ENCODE peak calls at places on chromosomes 7 and 10, in five cellular contexts. R is H1, X is HepG2, B is HCT116, I is SK-N-SH. Z is an unnamed sample.

GRCh38 chr10:132110713-132111112 is 45.0 kb downstream of the JAKMIP3 start:
- DNase-seq in R (no peak), X (no peak), B (no peak), I (no peak), Z (no peak)

GRCh38 chr10:24722676-24723385 is 856 bp downstream of the ARHGAP21 start:
- DNase-seq in R (peak; percentile 72), X (peak; percentile 41), B (no peak), I (peak; percentile 84), Z (peak; percentile 19)

GRCh38 chr10:13658864-13659685 is 72.3 kb downstream of the PRPF18 start:
- DNase-seq in R (no peak), X (no peak), B (no peak), I (no peak), Z (no peak)

GRCh38 chr7:127527561-127527960 is 57.8 kb downstream of the GCC1 start:
- DNase-seq in R (no peak), X (no peak), B (no peak), I (no peak), Z (no peak)

GRCh38 chr7:73504920-73505319 is 17.2 kb downstream of the BAZ1B start:
- DNase-seq in R (no peak), X (no peak), B (no peak), I (no peak), Z (no peak)

GRCh38 chr10:102752934-102753664 is 9.4 kb downstream of the WBP1L start:
- DNase-seq in R (no peak), X (peak; percentile 63), B (no peak), I (peak; percentile 49), Z (no peak)

GRCh38 chr10:89563861-89564478 is 28.6 kb upstream of the SLC16A12 start:
- DNase-seq in R (no peak), X (peak; percentile 32), B (peak; percentile 47), I (peak; percentile 54), Z (peak; percentile 71)

GRCh38 chr7:4709187-4709586 is 27.1 kb downstream of the FOXK1 start:
- DNase-seq in R (peak; percentile 50), X (no peak), B (no peak), I (peak; percentile 25), Z (no peak)

GRCh38 chr10:122375761-122376160 is 1.3 kb downstream of the PLEKHA1 start:
- DNase-seq in R (no peak), X (no peak), B (no peak), I (no peak), Z (no peak)

GRCh38 chr10:12299222-12299973 is 49.9 kb upstream of the CAMK1D start:
- DNase-seq in R (no peak), X (no peak), B (no peak), I (no peak), Z (no peak)

GRCh38 chr10:95267261-95267660 is 23.5 kb downstream of the PDLIM1 start:
- DNase-seq in R (no peak), X (no peak), B (no peak), I (no peak), Z (no peak)

GRCh38 chr7:74023037-74023436 is 4.9 kb upstream of the ELN start:
- DNase-seq in R (no peak), X (peak; percentile 15), B (no peak), I (peak; percentile 83), Z (peak; percentile 44)

GRCh38 chr7:74311305-74311744 is 22.1 kb downstream of the CLIP2 start:
- DNase-seq in R (no peak), X (no peak), B (peak; percentile 29), I (no peak), Z (no peak)

GRCh38 chr7:41912851-41913580 is 210.1 kb upstream of the INHBA start:
- DNase-seq in R (no peak), X (no peak), B (no peak), I (no peak), Z (no peak)

GRCh38 chr7:41918597-41918996 is 215.7 kb upstream of the INHBA start:
- DNase-seq in R (no peak), X (no peak), B (no peak), I (no peak), Z (no peak)

GRCh38 chr7:41915861-41916260 is 213.0 kb upstream of the INHBA start:
- DNase-seq in R (no peak), X (no peak), B (no peak), I (no peak), Z (no peak)

GRCh38 chr7:41912426-41912825 is 209.5 kb upstream of the INHBA start:
- DNase-seq in R (no peak), X (no peak), B (no peak), I (no peak), Z (no peak)

GRCh38 chr7:41916450-41916927 is 213.6 kb upstream of the INHBA start:
- DNase-seq in R (no peak), X (no peak), B (no peak), I (no peak), Z (peak; percentile 93)
- TF ChIP-seq JUND in R (no peak), X (no peak), B (no peak), I (peak; percentile 100), Z (peak; percentile 94)

DNA sequence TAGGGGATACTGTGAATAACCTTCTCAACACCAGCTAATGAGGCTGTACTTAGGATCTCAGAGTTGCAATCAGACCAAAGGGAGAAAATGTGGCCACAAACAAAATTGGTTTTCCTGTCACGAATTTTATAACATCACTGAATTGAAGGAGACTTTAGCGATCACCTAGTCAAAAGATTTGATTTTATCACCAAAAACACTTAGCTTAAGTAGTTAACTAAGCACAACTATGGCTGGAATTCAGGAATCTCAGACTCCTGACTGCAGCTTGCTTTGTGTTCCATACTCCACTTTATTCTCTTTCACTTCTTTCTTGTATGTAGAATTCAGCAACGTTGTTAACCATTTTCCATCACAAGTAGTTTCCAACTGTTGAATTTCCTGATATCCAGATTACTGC is 152.0 kb downstream of the SLC16A9 start:
- DNase-seq in R (no peak), X (no peak), B (no peak), I (no peak), Z (no peak)
- TF ChIP-seq JUND in R (no peak), X (no peak), B (no peak), I (no peak), Z (no peak)

GRCh38 chr7:106865130-106866115 is at the start of gene PIK3CG:
- DNase-seq in R (no peak), X (no peak), B (no peak), I (no peak), Z (no peak)

GRCh38 chr7:106868364-106868763 is 3.3 kb downstream of the PIK3CG start:
- DNase-seq in R (no peak), X (no peak), B (no peak), I (no peak), Z (no peak)

GRCh38 chr7:106867641-106868351 is 2.7 kb downstream of the PIK3CG start:
- DNase-seq in R (no peak), X (no peak), B (no peak), I (no peak), Z (no peak)

GRCh38 chr7:106864298-106865081 is 592 bp upstream of the PIK3CG start:
- DNase-seq in R (no peak), X (no peak), B (no peak), I (no peak), Z (no peak)

DNA sequence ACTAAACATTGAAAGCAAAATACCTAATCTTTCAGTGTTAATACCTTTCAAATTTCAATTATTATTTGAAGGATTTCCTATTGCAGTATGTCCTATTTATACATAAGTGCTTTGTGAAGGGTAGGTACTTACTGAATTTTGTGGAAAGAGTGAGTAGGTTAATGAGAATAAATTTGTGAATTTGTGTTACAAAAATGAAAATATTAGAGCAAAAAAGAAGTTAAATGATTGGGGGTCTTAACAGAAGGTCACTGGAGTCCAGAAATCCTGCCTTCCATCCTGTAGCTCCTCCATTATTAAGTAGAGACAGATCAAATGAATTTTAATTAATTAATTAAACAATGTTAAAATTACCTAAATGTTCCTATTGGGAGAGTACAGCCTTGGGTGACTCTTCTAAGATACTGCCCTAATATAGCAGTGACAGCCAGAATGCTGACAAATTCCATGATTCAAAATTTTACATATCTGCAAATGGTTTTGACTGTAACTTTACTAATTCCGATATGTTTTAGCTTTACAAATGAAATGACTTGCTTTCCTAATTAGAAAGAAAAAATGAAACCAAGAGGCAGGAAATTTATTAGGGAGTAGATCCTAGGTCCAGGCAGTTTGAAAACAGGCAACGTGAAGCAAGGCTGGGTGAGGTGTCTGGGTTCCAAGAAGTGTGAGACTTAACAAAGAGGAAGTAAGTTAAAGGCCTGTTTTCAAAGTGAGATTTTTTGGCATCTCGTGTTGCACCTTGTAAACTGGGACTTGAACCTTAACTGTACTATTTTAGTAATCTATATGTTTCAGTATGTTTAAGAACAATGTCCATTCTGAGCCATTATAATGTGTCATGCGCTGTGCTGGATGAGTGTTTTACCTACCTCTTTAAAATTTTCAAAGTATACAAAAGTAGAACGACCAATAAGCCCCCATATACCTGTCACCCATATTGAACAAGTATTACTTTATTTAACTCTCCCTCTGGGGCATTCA is 1.5 kb downstream of the PIK3CG start:
- DNase-seq in R (no peak), X (no peak), B (no peak), I (no peak), Z (no peak)
- TF ChIP-seq JUND in R (no peak), X (no peak), B (no peak), I (no peak), Z (no peak)

DNA sequence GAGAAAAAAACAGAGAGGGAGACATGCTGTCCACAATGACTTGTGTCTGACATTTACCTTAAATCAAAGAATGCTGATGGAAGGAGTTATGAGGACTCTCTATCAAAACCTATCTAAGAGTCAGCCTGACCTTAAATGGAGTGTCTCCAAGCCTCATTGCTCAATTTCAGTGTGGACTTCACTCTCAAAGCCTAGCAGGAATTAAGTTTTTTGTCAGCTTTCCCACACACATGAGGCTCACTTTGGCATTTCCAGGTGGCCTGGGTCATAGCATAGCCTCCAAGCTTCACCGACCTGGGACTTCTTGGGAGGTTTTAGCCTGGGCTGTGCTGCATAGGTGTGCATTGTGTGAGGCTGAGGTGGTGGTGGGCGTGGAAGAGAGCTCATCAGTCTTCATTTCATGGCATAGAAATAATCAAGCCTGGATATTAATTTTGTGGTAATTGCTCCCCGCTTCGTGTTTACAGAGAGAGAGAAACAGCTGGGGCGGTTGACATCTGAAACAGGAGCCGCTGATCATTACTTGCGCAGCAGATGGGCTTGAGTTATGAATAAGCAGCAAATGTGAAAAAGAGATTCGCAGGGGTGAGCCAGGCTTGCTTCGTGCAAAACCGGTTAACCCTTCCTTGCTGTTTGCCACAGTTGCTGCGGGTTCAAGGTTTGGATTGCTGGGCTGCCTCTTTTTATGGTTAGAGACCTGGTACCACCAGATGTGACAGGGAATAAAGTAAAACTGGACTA is 647.8 kb downstream of the INHBA start:
- DNase-seq in R (peak; percentile 22), X (no peak), B (no peak), I (no peak), Z (peak; percentile 26)
- TF ChIP-seq JUND in R (no peak), X (no peak), B (no peak), I (no peak), Z (no peak)

GRCh38 chr10:32190890-32191491 is 134.8 kb upstream of the KIF5B start:
- DNase-seq in R (no peak), X (peak; percentile 25), B (peak; percentile 19), I (no peak), Z (peak; percentile 25)
- TF ChIP-seq JUND in R (no peak), X (no peak), B (no peak), I (no peak), Z (no peak)

GRCh38 chr10:48777056-48777455 is 92.4 kb downstream of the WDFY4 start:
- DNase-seq in R (no peak), X (no peak), B (no peak), I (no peak), Z (no peak)

GRCh38 chr10:48778193-48778857 is 93.7 kb downstream of the WDFY4 start:
- DNase-seq in R (no peak), X (no peak), B (no peak), I (no peak), Z (no peak)

GRCh38 chr10:48780341-48780740 is 95.7 kb downstream of the WDFY4 start:
- DNase-seq in R (no peak), X (no peak), B (no peak), I (no peak), Z (no peak)

GRCh38 chr10:48779546-48780152 is 95.0 kb downstream of the WDFY4 start:
- DNase-seq in R (no peak), X (no peak), B (no peak), I (no peak), Z (no peak)

GRCh38 chr10:48779077-48779476 is 94.4 kb downstream of the WDFY4 start:
- DNase-seq in R (no peak), X (no peak), B (no peak), I (no peak), Z (no peak)
- TF ChIP-seq JUND in R (no peak), X (no peak), B (no peak), I (no peak), Z (no peak)

Z was measured in T47D.